ENCODE peak calls at places on chromosomes 5 and 9, in six cellular contexts. G is IMR-90, W is mesendoderm, D is H9, F is trophoblast cell, Z is H1. N is an unnamed sample.
A peak's percentile ranks its signal among the peaks of the same experiment; 100 is the strongest.

GRCh38 chr5:96066386-96066719 is 104.7 kb upstream of the ELL2 start:
- DNase-seq in D (no peak), W (no peak), Z (no peak), G (peak; percentile 58), F (no peak), N (no peak)

GRCh38 chr5:124725040-124725434 is 21.4 kb downstream of the ZNF608 start:
- DNase-seq in W (peak; percentile 59), G (no peak), F (no peak), D (no peak), Z (no peak), N (no peak)

GRCh38 chr9:126591083-126591482 is 22.6 kb upstream of the LMX1B start:
- DNase-seq in Z (no peak), D (no peak), F (no peak), G (peak; percentile 4), W (peak; percentile 61), N (no peak)

GRCh38 chr5:66144074-66144798 is at the start of gene SREK1:
- DNase-seq in F (peak; percentile 90), G (peak; percentile 92), W (peak; percentile 96), D (peak; percentile 91), Z (peak; percentile 91), N (peak; percentile 90)

GRCh38 chr5:29543501-29543900 is 1650.0 kb upstream of the CDH6 start:
- DNase-seq in D (no peak), F (no peak), W (no peak), G (no peak), Z (no peak), N (no peak)

GRCh38 chr5:1125030-1125357 is 13.1 kb upstream of the SLC12A7 start:
- DNase-seq in G (peak; percentile 50), Z (no peak), F (peak; percentile 21), W (no peak), D (no peak), N (no peak)

GRCh38 chr5:95870105-95870672 is 47.7 kb upstream of the GLRX start:
- DNase-seq in W (no peak), D (no peak), G (peak; percentile 87), F (no peak), Z (no peak), N (no peak)

GRCh38 chr5:141605523-141606277 is 13.1 kb downstream of the DIAPH1 start:
- DNase-seq in W (no peak), F (no peak), D (no peak), Z (no peak), G (no peak), N (no peak)

GRCh38 chr5:45038366-45038987 is 229.7 kb downstream of the MRPS30 start:
- DNase-seq in G (peak; percentile 0), W (peak; percentile 65), F (no peak), Z (no peak), D (no peak), N (peak; percentile 45)

GRCh38 chr9:132935021-132935420 is 9.4 kb downstream of the TSC1 start:
- DNase-seq in G (no peak), W (no peak), F (no peak), D (no peak), Z (no peak), N (no peak)

GRCh38 chr9:70043689-70044449 is at the start of gene MAMDC2:
- DNase-seq in G (peak; percentile 51), W (peak; percentile 73), D (peak; percentile 76), F (peak; percentile 20), Z (peak; percentile 84), N (peak; percentile 62)

GRCh38 chr5:169547508-169547907 is 36.1 kb upstream of the SPDL1 start:
- DNase-seq in F (no peak), G (peak; percentile 7), W (peak; percentile 28), Z (no peak), D (no peak), N (no peak)

GRCh38 chr5:72067682-72068470 is 39.4 kb upstream of the MAP1B start:
- DNase-seq in F (peak; percentile 82), W (peak; percentile 75), D (no peak), G (peak; percentile 85), Z (no peak), N (no peak)

GRCh38 chr5:72063219-72063819 is 44.0 kb upstream of the MAP1B start:
- DNase-seq in G (peak; percentile 36), W (peak; percentile 67), F (no peak), D (peak; percentile 47), Z (peak; percentile 73), N (peak; percentile 65)

GRCh38 chr5:72064801-72065570 is 42.3 kb upstream of the MAP1B start:
- DNase-seq in D (peak; percentile 47), G (no peak), Z (no peak), W (peak; percentile 83), F (no peak), N (no peak)

GRCh38 chr5:72066658-72067057 is 40.6 kb upstream of the MAP1B start:
- DNase-seq in D (no peak), Z (no peak), G (peak; percentile 90), F (peak; percentile 87), W (peak; percentile 79), N (no peak)

GRCh38 chr5:72065751-72066255 is 41.5 kb upstream of the MAP1B start:
- DNase-seq in F (no peak), D (peak; percentile 90), G (peak; percentile 50), Z (peak; percentile 78), W (peak; percentile 97), N (peak; percentile 77)
- H3K27ac ChIP-seq in F (peak overlapping the region; percentile 56), D (peak overlapping the region; percentile 93), G (peak overlapping the region; percentile 3), Z (peak overlapping the region; percentile 85), W (peak overlapping the region; percentile 64), N (peak overlapping the region; percentile 74)

DNA sequence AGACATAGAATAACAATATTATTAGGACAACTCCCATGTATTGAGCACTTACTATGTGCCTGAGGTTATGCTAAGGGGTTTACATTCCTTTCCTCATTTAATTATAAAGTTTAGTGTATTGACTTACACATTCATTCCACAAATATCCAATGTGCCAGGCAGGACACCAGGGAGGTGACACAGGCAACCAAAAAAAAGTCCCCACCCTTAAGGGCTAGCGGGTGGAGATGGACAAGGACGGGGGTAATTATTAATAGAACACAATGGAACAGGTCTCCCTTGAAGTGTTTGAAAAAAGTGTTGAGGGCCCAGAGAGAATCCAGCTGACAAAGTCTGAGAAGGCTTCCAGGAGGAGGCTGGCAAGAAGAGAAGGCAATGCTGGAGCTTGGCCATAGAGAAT is 5.7 kb downstream of the TBC1D2 start:
- DNase-seq in Z (no peak), W (no peak), F (no peak), G (no peak), D (no peak), N (no peak)
- H3K4ac ChIP-seq in Z (no peak overlapping the region), W (no peak overlapping the region), F (peak overlapping the region; percentile 22), G (peak overlapping the region; percentile 97), D (no peak overlapping the region), N (no peak overlapping the region)

GRCh38 chr5:135369952-135370351 is 29.1 kb downstream of the MACROH2A1 start:
- DNase-seq in W (no peak), D (no peak), G (no peak), F (no peak), Z (no peak), N (no peak)
- H3K27ac ChIP-seq in W (no peak overlapping the region), D (no peak overlapping the region), G (no peak overlapping the region), F (no peak overlapping the region), Z (no peak overlapping the region), N (no peak overlapping the region)

GRCh38 chr9:71357346-71357745 is 235.9 kb upstream of the TRPM3 start:
- DNase-seq in Z (no peak), W (peak; percentile 35), D (no peak), F (no peak), G (no peak), N (no peak)
- H3K4ac ChIP-seq in Z (no peak overlapping the region), W (no peak overlapping the region), D (no peak overlapping the region), F (no peak overlapping the region), G (no peak overlapping the region), N (no peak overlapping the region)

DNA sequence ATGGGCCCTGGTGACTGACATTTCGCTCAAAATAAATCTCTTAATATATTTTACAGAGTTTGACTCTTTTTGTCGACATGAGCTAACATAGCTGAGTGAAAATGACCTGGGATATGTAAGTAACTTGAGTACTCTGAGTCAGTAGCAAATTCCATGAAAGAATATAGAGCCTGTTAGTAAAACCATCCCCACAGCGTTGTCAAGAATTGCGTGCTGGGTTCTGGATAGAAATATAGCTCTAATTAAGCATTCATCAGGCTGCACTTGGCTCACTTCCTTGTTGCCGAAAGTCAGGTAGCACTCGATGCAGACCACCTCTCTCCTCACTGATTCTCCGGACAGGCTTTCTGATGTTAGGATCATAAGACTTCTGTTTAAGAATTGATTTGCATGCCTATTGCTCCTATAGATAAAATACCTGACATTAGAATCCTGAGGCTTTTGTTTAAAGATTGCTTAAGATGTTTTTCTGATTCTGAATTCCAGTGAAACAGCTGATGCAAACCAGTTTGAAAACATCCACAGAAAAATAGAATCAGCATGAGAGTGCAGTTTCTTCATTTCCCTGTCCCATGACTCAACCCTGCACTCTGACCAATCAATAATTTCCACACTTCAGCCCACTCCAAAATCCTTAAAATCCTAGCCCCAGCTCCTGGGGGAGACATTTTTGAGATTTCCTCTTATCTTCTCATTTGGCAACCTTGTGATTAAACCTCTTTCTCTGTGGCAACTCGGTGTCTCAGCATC is 310.6 kb downstream of the DIRAS2 start:
- DNase-seq in G (peak; percentile 63), D (no peak), F (no peak), Z (no peak), W (peak; percentile 56), N (no peak)
- H3K27ac ChIP-seq in G (peak overlapping the region; percentile 82), D (no peak overlapping the region), F (peak overlapping the region; percentile 41), Z (no peak overlapping the region), W (peak overlapping the region; percentile 78), N (no peak overlapping the region)

DNA sequence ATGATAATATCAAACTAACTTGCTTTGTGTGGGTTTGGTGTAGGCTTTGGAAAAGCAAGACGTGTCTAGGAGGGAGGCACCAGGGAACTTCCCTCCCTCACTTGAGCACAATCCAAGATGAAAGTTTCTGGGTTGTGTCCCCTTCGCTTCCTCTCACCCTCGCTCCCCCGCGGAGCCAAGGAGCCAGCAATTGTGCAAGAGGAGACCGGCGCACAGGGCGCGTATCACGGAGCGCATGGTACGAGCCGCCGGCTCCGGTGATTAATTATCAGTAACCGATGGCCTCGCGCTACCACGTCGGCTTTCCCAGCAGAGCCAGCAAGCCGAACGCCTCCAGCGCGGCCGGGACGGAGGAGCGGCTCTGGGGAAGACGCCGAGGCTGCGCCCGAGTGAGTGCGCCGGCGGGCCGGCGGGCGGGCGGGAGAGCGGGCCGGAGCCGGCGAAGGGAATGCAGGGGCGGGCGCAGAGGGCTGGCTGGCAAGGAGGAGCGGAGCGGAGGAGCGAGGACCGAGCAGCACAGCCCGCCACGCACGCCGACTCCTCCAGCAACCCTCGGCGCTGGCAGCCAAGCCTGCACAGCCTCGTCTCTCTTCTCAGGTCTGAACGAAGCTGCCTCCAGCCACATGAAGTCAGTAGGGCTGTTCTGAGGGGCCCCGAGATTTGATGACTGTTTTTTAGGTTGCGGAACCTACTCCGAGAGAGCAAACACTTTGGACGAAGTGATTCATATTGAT is 143.6 kb downstream of the BNC2 start:
- DNase-seq in D (peak; percentile 72), G (peak; percentile 83), Z (peak; percentile 86), W (peak; percentile 92), F (peak; percentile 39), N (peak; percentile 77)
- H3K4ac ChIP-seq in D (no peak overlapping the region), G (peak overlapping the region; percentile 96), Z (no peak overlapping the region), W (no peak overlapping the region), F (peak overlapping the region; percentile 49), N (no peak overlapping the region)

GRCh38 chr5:42982107-42982622 is 58.0 kb downstream of the ANXA2R start:
- DNase-seq in W (peak; percentile 48), F (no peak), D (peak; percentile 52), Z (no peak), G (no peak), N (no peak)
- H3K27ac ChIP-seq in W (no peak overlapping the region), F (no peak overlapping the region), D (no peak overlapping the region), Z (no peak overlapping the region), G (no peak overlapping the region), N (no peak overlapping the region)

GRCh38 chr5:17090839-17091238 is 126.6 kb upstream of the BASP1 start:
- DNase-seq in D (no peak), Z (no peak), W (no peak), G (no peak), F (no peak), N (no peak)
- H3K4ac ChIP-seq in D (no peak overlapping the region), Z (no peak overlapping the region), W (no peak overlapping the region), G (no peak overlapping the region), F (no peak overlapping the region), N (no peak overlapping the region)